ENCODE peak calls at places on chromosomes 3 and 15, in four cellular contexts. J, Q, O and R are unnamed samples.

GRCh38 chr3:5505163-5505562 is 317.7 kb downstream of the EDEM1 start:
- DNase-seq in Q (no peak), J (no peak), O (no peak), R (no peak)

GRCh38 chr15:66023322-66023972 is 154.2 kb downstream of the RAB11A start:
- DNase-seq in Q (no peak), J (no peak), O (no peak), R (peak)

GRCh38 chr15:71226536-71227455 is 111.5 kb downstream of the THSD4 start:
- DNase-seq in O (no peak), Q (no peak), J (no peak), R (no peak)

GRCh38 chr15:69652906-69653305 is 200.3 kb downstream of the RPLP1 start:
- DNase-seq in Q (no peak), O (peak), J (no peak), R (no peak)

GRCh38 chr3:42839616-42840015 is 30.4 kb downstream of the ACKR2 start:
- DNase-seq in J (no peak), Q (no peak), O (no peak), R (peak)

GRCh38 chr3:162302983-162303624 is 806.5 kb downstream of the OTOL1 start:
- DNase-seq in J (no peak), O (no peak), Q (no peak), R (no peak)

GRCh38 chr3:150868282-150868681 is 37.0 kb downstream of the MINDY4B start:
- DNase-seq in O (no peak), J (no peak), Q (no peak), R (no peak)

GRCh38 chr3:149018247-149018646 is 26.9 kb downstream of the GYG1 start:
- DNase-seq in O (no peak), J (no peak), Q (no peak), R (no peak)

GRCh38 chr15:33789141-33789540 is 179.2 kb upstream of the CHRM5 start:
- DNase-seq in Q (no peak), J (no peak), O (no peak), R (no peak)

GRCh38 chr3:128432301-128432897 is 34.3 kb downstream of the DNAJB8 start:
- DNase-seq in J (peak), O (no peak), Q (no peak), R (no peak)

GRCh38 chr3:57764794-57765193 is 8.7 kb downstream of the SLMAP start:
- DNase-seq in Q (no peak), J (no peak), O (no peak), R (no peak)

GRCh38 chr15:97521894-97522293 is 438.6 kb upstream of the ARRDC4 start:
- DNase-seq in Q (no peak), J (peak), O (no peak), R (peak)

GRCh38 chr3:181952221-181952620 is 240.5 kb downstream of the SOX2 start:
- DNase-seq in O (no peak), Q (no peak), J (no peak), R (no peak)

GRCh38 chr3:37876279-37876678 is 14.6 kb downstream of the CTDSPL start:
- DNase-seq in Q (no peak), J (no peak), O (no peak), R (no peak)

GRCh38 chr15:65421360-65422215 is 1.2 kb downstream of the IGDCC4 start:
- DNase-seq in Q (peak), J (peak), O (peak), R (peak)

GRCh38 chr15:89372069-89373033 is 37.7 kb upstream of the POLG start:
- DNase-seq in J (no peak), Q (no peak), O (no peak), R (no peak)

GRCh38 chr3:51670711-51671089 is 352 bp upstream of the TEX264 start:
- DNase-seq in J (no peak), O (peak), Q (no peak), R (no peak)

GRCh38 chr3:51671090-51672082 is at the start of gene TEX264:
- DNase-seq in O (no peak), J (peak), Q (peak), R (peak)

GRCh38 chr3:51669241-51670052 is 1.6 kb upstream of the TEX264 start:
- DNase-seq in J (peak), O (peak), Q (peak), R (peak)

GRCh38 chr3:51668756-51669155 is 2.3 kb upstream of the TEX264 start:
- DNase-seq in Q (no peak), J (no peak), O (no peak), R (no peak)

GRCh38 chr3:51670053-51670666 is 892 bp upstream of the TEX264 start:
- DNase-seq in J (no peak), Q (no peak), O (no peak), R (no peak)
- H3K4me3 ChIP-seq in J (peak), Q (peak), O (peak), R (peak)

DNA sequence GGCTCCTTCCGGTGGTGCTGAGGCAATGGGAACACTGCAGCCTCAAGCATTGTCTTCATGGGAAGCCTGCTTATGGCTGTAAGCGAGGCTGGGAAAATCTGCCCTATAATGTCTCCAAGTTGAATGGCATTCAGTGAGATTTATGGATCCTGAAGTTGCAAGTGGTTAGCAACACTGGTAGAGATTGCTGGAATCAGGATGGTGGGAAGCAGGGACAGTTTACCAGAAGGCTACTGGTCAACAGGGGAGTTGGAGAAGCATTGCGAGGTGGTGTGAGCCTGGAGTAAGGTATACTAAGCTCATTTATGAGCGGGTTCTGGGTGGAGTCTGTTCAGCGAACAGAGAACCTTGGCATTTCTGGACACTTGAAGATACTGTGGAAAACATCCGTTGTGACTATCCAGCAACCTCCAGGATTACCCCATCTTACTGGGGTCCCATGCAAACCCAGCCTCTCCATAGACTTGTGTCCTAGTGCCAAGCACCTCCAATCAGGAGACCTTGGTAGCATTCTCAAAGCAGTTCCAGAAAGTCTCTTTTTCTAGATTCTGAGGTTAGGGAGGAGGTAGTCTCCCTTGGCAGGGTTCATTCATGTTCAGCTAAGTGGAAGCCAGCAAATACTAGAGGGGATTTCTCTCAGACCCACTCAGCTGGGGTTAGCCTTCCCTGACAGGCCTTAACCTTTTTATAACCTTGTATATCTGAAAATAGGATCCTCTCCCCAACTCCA is 7.3 kb downstream of the RPSA start:
- DNase-seq in O (no peak), Q (no peak), J (no peak), R (no peak)
- H3K27ac ChIP-seq in O (no peak), Q (no peak), J (no peak), R (no peak)

DNA sequence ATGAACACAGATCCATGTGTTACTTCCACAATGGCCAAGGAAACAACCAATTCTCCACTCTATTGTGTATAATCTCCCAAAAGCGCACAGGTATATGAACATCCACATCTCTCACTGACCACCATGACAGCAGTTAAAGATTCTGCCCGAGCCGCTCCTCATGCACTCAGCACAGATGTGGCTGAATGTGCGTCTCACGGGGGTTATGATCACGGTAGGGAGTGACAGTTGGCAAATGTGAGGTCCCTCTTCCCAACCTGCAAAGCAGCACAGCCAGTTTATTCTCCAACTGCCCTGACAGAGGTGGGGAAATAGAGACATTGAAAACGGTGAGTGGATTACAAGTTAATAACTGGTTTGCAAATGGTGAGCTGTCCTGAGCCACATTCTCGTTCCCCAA is 17.6 kb downstream of the FOXP1 start:
- DNase-seq in J (no peak), O (no peak), Q (no peak), R (no peak)
- H3K4me3 ChIP-seq in J (no peak), O (no peak), Q (no peak), R (no peak)

GRCh38 chr3:188840290-188840689 is 331.5 kb upstream of the TPRG1 start:
- DNase-seq in Q (no peak), O (no peak), J (no peak), R (no peak)

GRCh38 chr3:188842628-188843027 is 329.1 kb upstream of the TPRG1 start:
- DNase-seq in J (no peak), Q (no peak), O (no peak), R (no peak)

GRCh38 chr3:188848947-188849346 is 322.8 kb upstream of the TPRG1 start:
- DNase-seq in Q (no peak), O (no peak), J (no peak), R (no peak)

GRCh38 chr3:188845514-188845913 is 326.3 kb upstream of the TPRG1 start:
- DNase-seq in Q (no peak), O (no peak), J (no peak), R (no peak)
- H3K27ac ChIP-seq in Q (no peak), O (no peak), J (no peak), R (no peak)

DNA sequence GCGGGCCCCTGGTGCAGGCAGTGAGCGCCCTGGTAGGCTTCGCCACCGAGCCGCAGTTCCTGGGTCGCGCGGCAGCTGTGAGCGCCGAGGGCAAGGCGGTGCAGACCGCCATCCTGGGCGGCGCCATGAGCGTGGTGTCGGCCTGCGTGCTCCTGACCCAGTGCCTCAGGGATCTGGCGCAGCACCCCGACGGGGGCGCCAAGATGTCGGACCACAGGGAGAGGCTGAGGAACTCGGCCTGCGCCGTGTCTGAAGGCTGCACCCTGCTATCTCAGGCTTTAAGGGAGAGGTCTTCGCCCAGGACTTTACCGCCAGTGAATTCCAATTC is 2.3 kb downstream of the TLNRD1 start:
- DNase-seq in O (no peak), J (no peak), Q (no peak), R (no peak)
- H3K4me3 ChIP-seq in O (peak), J (peak), Q (peak), R (no peak)

GRCh38 chr15:99668533-99669182 is 64.6 kb downstream of the LYSMD4 start:
- DNase-seq in J (no peak), O (no peak), Q (no peak), R (no peak)
- H3K27ac ChIP-seq in J (no peak), O (peak), Q (no peak), R (no peak)

DNA sequence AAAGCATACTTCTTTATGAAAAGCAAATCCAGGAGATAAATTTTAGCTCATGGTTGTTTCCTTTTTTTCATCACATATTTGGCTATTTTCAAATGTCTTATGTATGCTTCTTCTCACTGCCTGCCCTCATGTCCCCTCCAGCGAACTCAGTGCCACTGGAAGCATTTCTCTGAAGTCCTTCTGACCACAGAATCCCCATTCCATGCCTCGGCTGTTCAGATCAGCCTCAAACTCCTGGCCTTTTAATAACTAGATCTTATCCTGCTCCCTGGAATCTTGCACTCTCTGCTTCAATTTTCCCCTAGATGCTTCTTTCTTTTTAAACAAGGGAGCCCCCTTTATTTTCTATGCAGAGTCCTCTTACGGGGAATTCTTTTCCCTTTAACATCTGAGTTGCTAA is 10.1 kb downstream of the ETV5 start:
- DNase-seq in O (no peak), J (no peak), Q (no peak), R (no peak)
- H3K4me3 ChIP-seq in O (no peak), J (no peak), Q (no peak), R (no peak)

GRCh38 chr15:48810414-48811324 is at the start of gene CEP152:
- DNase-seq in Q (peak), J (peak), O (peak), R (peak)
- H3K27ac ChIP-seq in Q (no peak), J (no peak), O (peak), R (no peak)